ENCODE peak calls at places on chromosomes 16 and 17, in seven cellular contexts. One of them, this sample, is unnamed.

GRCh38 chr17:78710607-78711006 is 71.5 kb downstream of the CYTH1 start:
- DNase-seq in OCI-LY7: no peak
- DNase-seq in neural progenitor cell: no peak
- DNase-seq in hepatocyte: no peak
- DNase-seq in PC-3: no peak
- DNase-seq in MM.1S: no peak
- DNase-seq in GM23248: no peak
- DNase-seq in this sample: no peak

GRCh38 chr17:14121952-14122351 is 52.6 kb downstream of the COX10 start:
- DNase-seq in OCI-LY7: no peak
- DNase-seq in neural progenitor cell: no peak
- DNase-seq in hepatocyte: no peak
- DNase-seq in PC-3: no peak
- DNase-seq in MM.1S: no peak
- DNase-seq in GM23248: no peak
- DNase-seq in this sample: no peak

GRCh38 chr16:86243123-86243473 is 267.2 kb upstream of the FOXF1 start:
- DNase-seq in OCI-LY7: no peak
- DNase-seq in neural progenitor cell: no peak
- DNase-seq in hepatocyte: no peak
- DNase-seq in PC-3: no peak
- DNase-seq in MM.1S: no peak
- DNase-seq in GM23248: no peak
- DNase-seq in this sample: no peak

GRCh38 chr17:40550608-40551007 is 14.7 kb downstream of the CCR7 start:
- DNase-seq in OCI-LY7: no peak
- DNase-seq in neural progenitor cell: no peak
- DNase-seq in hepatocyte: no peak
- DNase-seq in PC-3: no peak
- DNase-seq in MM.1S: no peak
- DNase-seq in GM23248: peak
- DNase-seq in this sample: no peak

GRCh38 chr17:69075823-69076222 is 15.1 kb upstream of the ABCA9 start:
- DNase-seq in OCI-LY7: no peak
- DNase-seq in neural progenitor cell: no peak
- DNase-seq in hepatocyte: no peak
- DNase-seq in PC-3: no peak
- DNase-seq in MM.1S: no peak
- DNase-seq in GM23248: no peak
- DNase-seq in this sample: no peak

GRCh38 chr16:88896238-88897065 is 30.0 kb upstream of the PABPN1L start:
- DNase-seq in OCI-LY7: no peak
- DNase-seq in neural progenitor cell: no peak
- DNase-seq in hepatocyte: no peak
- DNase-seq in PC-3: no peak
- DNase-seq in MM.1S: no peak
- DNase-seq in GM23248: no peak
- DNase-seq in this sample: no peak

GRCh38 chr16:27364493-27365141 is 37.4 kb upstream of the IL21R start:
- DNase-seq in OCI-LY7: no peak
- DNase-seq in neural progenitor cell: no peak
- DNase-seq in hepatocyte: peak
- DNase-seq in PC-3: peak
- DNase-seq in MM.1S: no peak
- DNase-seq in GM23248: no peak
- DNase-seq in this sample: no peak

GRCh38 chr16:57735755-57736418 is at the start of gene KATNB1:
- DNase-seq in OCI-LY7: no peak
- DNase-seq in neural progenitor cell: no peak
- DNase-seq in hepatocyte: no peak
- DNase-seq in PC-3: no peak
- DNase-seq in MM.1S: no peak
- DNase-seq in GM23248: no peak
- DNase-seq in this sample: peak

GRCh38 chr16:76371441-76371840 is 94.2 kb downstream of the CNTNAP4 start:
- DNase-seq in OCI-LY7: no peak
- DNase-seq in neural progenitor cell: no peak
- DNase-seq in hepatocyte: no peak
- DNase-seq in PC-3: no peak
- DNase-seq in MM.1S: no peak
- DNase-seq in GM23248: no peak
- DNase-seq in this sample: no peak

DNA sequence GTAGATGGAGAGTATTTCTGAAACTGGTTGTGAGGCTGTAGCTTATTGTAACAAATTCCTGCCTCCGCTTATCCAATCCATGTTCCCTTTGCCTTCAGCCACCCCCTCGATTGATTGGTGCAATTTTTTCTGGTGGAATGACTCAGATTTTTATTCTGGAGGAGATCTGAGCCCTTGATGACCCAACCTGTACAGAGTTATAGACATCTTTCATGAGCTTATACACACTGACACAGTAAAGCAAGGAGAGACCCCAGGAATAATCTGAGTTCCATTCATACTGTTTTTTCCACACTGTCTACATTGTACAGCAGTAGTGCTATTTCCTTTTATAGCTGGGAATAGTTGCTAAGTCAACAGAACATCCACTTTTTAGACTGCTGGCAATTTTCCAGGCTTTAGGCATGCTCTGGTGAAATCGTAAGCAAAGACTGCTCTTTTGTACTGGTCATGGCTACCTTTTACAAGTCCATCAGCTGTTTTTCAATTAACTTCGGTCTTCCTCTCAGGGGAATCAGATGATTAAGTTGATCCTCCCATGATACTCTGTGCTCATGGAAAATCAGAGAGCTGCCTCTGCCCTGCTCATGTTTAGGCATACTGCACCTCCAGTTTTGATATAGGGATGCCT is 30.1 kb downstream of the CCL4 start:
- DNase-seq in OCI-LY7: no peak
- DNase-seq in neural progenitor cell: no peak
- DNase-seq in hepatocyte: peak
- DNase-seq in PC-3: no peak
- DNase-seq in MM.1S: no peak
- DNase-seq in GM23248: peak
- DNase-seq in this sample: no peak
- TF ChIP-seq EZH2phosphoT487 in OCI-LY7: no peak
- TF ChIP-seq EZH2phosphoT487 in neural progenitor cell: no peak
- TF ChIP-seq EZH2phosphoT487 in hepatocyte: no peak
- TF ChIP-seq EZH2phosphoT487 in PC-3: no peak
- TF ChIP-seq EZH2phosphoT487 in MM.1S: no peak
- TF ChIP-seq EZH2phosphoT487 in GM23248: no peak
- TF ChIP-seq EZH2phosphoT487 in this sample: no peak

GRCh38 chr17:30275911-30276310 is 15.8 kb downstream of the BLMH start:
- DNase-seq in OCI-LY7: no peak
- DNase-seq in neural progenitor cell: no peak
- DNase-seq in hepatocyte: no peak
- DNase-seq in PC-3: no peak
- DNase-seq in MM.1S: no peak
- DNase-seq in GM23248: no peak
- DNase-seq in this sample: no peak

GRCh38 chr17:30274887-30275286 is 16.9 kb downstream of the BLMH start:
- DNase-seq in OCI-LY7: no peak
- DNase-seq in neural progenitor cell: no peak
- DNase-seq in hepatocyte: no peak
- DNase-seq in PC-3: no peak
- DNase-seq in MM.1S: no peak
- DNase-seq in GM23248: no peak
- DNase-seq in this sample: no peak

GRCh38 chr17:30279156-30279555 is 12.6 kb downstream of the BLMH start:
- DNase-seq in OCI-LY7: no peak
- DNase-seq in neural progenitor cell: no peak
- DNase-seq in hepatocyte: no peak
- DNase-seq in PC-3: no peak
- DNase-seq in MM.1S: no peak
- DNase-seq in GM23248: no peak
- DNase-seq in this sample: no peak

GRCh38 chr17:30273373-30273772 is 18.4 kb downstream of the BLMH start:
- DNase-seq in OCI-LY7: no peak
- DNase-seq in neural progenitor cell: no peak
- DNase-seq in hepatocyte: no peak
- DNase-seq in PC-3: no peak
- DNase-seq in MM.1S: no peak
- DNase-seq in GM23248: no peak
- DNase-seq in this sample: no peak

GRCh38 chr17:30278032-30278431 is 13.7 kb downstream of the BLMH start:
- DNase-seq in OCI-LY7: peak
- DNase-seq in neural progenitor cell: peak
- DNase-seq in hepatocyte: peak
- DNase-seq in PC-3: peak
- DNase-seq in MM.1S: no peak
- DNase-seq in GM23248: peak
- DNase-seq in this sample: peak
- TF ChIP-seq EZH2phosphoT487 in OCI-LY7: no peak
- TF ChIP-seq EZH2phosphoT487 in neural progenitor cell: no peak
- TF ChIP-seq EZH2phosphoT487 in hepatocyte: no peak
- TF ChIP-seq EZH2phosphoT487 in PC-3: no peak
- TF ChIP-seq EZH2phosphoT487 in MM.1S: no peak
- TF ChIP-seq EZH2phosphoT487 in GM23248: no peak
- TF ChIP-seq EZH2phosphoT487 in this sample: no peak

DNA sequence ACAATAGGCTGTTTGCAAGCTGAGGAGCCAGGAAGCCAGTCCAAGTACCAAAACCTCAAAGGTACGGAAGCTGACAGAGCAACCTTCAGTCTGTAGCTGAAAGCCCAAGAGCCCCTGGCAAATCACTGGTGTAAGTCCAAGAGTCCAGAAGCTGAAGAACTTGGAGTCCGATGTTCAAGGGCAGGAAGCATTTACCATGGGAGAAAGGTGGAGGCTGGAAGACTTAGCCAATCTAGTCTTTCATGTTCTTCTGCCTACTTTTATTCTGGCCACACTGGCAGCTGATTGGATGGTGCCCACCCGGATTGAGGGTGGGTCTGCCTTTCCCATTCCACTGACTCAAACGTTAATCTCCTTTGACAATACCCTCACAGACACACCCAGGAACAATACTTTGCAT is 15.3 kb downstream of the CD300LB start:
- DNase-seq in OCI-LY7: no peak
- DNase-seq in neural progenitor cell: no peak
- DNase-seq in hepatocyte: no peak
- DNase-seq in PC-3: no peak
- DNase-seq in MM.1S: no peak
- DNase-seq in GM23248: no peak
- DNase-seq in this sample: no peak
- TF ChIP-seq EZH2phosphoT487 in OCI-LY7: no peak
- TF ChIP-seq EZH2phosphoT487 in neural progenitor cell: no peak
- TF ChIP-seq EZH2phosphoT487 in hepatocyte: no peak
- TF ChIP-seq EZH2phosphoT487 in PC-3: no peak
- TF ChIP-seq EZH2phosphoT487 in MM.1S: no peak
- TF ChIP-seq EZH2phosphoT487 in GM23248: no peak
- TF ChIP-seq EZH2phosphoT487 in this sample: no peak

DNA sequence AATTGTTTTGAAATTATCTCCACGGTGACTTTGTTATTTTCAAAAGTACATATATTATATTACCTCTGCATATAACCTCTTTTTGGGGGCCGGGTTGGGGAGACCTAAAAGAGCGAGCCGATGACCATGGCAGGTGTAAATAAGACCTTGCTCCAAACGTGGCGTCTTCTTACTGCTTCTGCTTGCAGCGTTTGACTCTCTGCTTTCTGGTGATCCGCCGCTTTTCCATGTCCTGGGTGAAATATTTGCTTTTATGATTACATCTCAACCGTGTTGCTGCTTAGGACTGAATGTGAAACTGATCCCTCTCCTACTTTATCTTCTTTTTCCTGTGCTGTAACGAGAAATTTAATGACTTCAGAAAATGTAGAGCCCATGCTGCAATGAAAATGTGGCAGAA is 18.1 kb downstream of the ATMIN start:
- DNase-seq in OCI-LY7: no peak
- DNase-seq in neural progenitor cell: no peak
- DNase-seq in hepatocyte: no peak
- DNase-seq in PC-3: no peak
- DNase-seq in MM.1S: no peak
- DNase-seq in GM23248: no peak
- DNase-seq in this sample: no peak
- TF ChIP-seq EZH2phosphoT487 in OCI-LY7: no peak
- TF ChIP-seq EZH2phosphoT487 in neural progenitor cell: no peak
- TF ChIP-seq EZH2phosphoT487 in hepatocyte: no peak
- TF ChIP-seq EZH2phosphoT487 in PC-3: no peak
- TF ChIP-seq EZH2phosphoT487 in MM.1S: no peak
- TF ChIP-seq EZH2phosphoT487 in GM23248: no peak
- TF ChIP-seq EZH2phosphoT487 in this sample: no peak